ENCODE peak calls at places on chromosomes 1 and 21, in eight cellular contexts. Z is stimulated activated CD4-positive, alpha-beta T cell treated with anti-CD3 and anti-CD28 coated beads, Interleukin-4, amount 100 ng/mL, for 4 hours; B is EH; I is fibroblast of the conjunctiva; S is smooth muscle cell of the brain vasculature; Q is head of caudate nucleus; N is left cardiac atrium; Y is CD8-positive, alpha-beta T cell. H is an unnamed sample.

GRCh38 chr1:200129480-200129879 is 102.0 kb downstream of the NR5A2 start:
- DNase-seq in Z (no peak), S (no peak), B (no peak), I (no peak), Y (peak), N (no peak), Q (no peak), H (no peak)

GRCh38 chr1:158121604-158122254 is 59.0 kb upstream of the CD1D start:
- DNase-seq in S (peak), B (peak), Q (peak), I (peak), Y (peak), N (no peak), Z (peak), H (no peak)

GRCh38 chr21:45905196-45905595 is 76.4 kb upstream of the COL6A1 start:
- DNase-seq in Y (no peak), N (no peak), I (no peak), Z (no peak), B (no peak), S (no peak), Q (no peak), H (no peak)

GRCh38 chr21:46667191-46667734 is 31.8 kb downstream of the PRMT2 start:
- DNase-seq in I (no peak), Z (no peak), N (no peak), Y (no peak), B (peak), Q (no peak), S (no peak), H (no peak)

GRCh38 chr1:76793594-76793993 is 73.7 kb upstream of the ST6GALNAC5 start:
- DNase-seq in B (no peak), Q (no peak), N (no peak), Y (no peak), I (no peak), Z (no peak), S (no peak), H (no peak)

GRCh38 chr1:110588991-110589390 is 17.2 kb downstream of the KCNA2 start:
- DNase-seq in Q (no peak), I (no peak), B (no peak), N (no peak), S (no peak), Z (no peak), Y (no peak), H (no peak)

GRCh38 chr21:32412162-32412997 is at the start of gene EVA1C:
- DNase-seq in B (peak), Y (peak), Z (peak), I (no peak), N (peak), S (no peak), Q (peak), H (peak)

GRCh38 chr21:35394634-35395369 is 345.7 kb upstream of the RUNX1 start:
- DNase-seq in Z (no peak), N (no peak), Q (no peak), S (no peak), B (no peak), I (no peak), Y (no peak), H (no peak)

GRCh38 chr1:21764615-21765423 is 18.1 kb downstream of the USP48 start:
- DNase-seq in Y (no peak), B (peak), Z (no peak), N (peak), Q (no peak), I (peak), S (no peak), H (no peak)

GRCh38 chr1:218459450-218459849 is 114.3 kb downstream of the TGFB2 start:
- DNase-seq in B (no peak), I (no peak), S (no peak), Z (no peak), Y (no peak), N (peak), Q (no peak), H (no peak)

GRCh38 chr21:45972716-45973474 is 8.7 kb upstream of the COL6A1 start:
- DNase-seq in I (peak), Y (no peak), S (peak), B (peak), Q (peak), N (peak), Z (no peak), H (no peak)

GRCh38 chr1:201713093-201713810 is 115.7 kb upstream of the IPO9 start:
- DNase-seq in Y (no peak), Z (no peak), S (peak), B (peak), Q (peak), N (peak), I (peak), H (peak)

GRCh38 chr1:220920967-220921366 is 41.7 kb downstream of the HLX start:
- DNase-seq in S (no peak), I (no peak), Y (no peak), N (no peak), B (no peak), Z (no peak), Q (no peak), H (no peak)

GRCh38 chr1:247415423-247416361 is at the start of gene NLRP3:
- DNase-seq in B (peak), Z (peak), I (no peak), S (no peak), N (peak), Y (peak), Q (peak), H (no peak)

GRCh38 chr1:2554621-2555387 is 1.4 kb upstream of the TNFRSF14 start:
- DNase-seq in Z (peak), I (no peak), B (peak), Y (peak), Q (no peak), N (no peak), S (no peak), H (no peak)

GRCh38 chr1:81731989-81732388 is 68.7 kb upstream of the ADGRL2 start:
- DNase-seq in Z (no peak), Y (no peak), I (no peak), S (no peak), Q (no peak), B (no peak), N (no peak), H (no peak)

GRCh38 chr1:156366832-156367231 is 2.2 kb upstream of the RHBG start:
- DNase-seq in I (no peak), N (no peak), Z (no peak), S (no peak), Q (no peak), Y (no peak), B (no peak), H (no peak)

GRCh38 chr1:96090134-96090533 is 631.5 kb upstream of the PTBP2 start:
- DNase-seq in I (no peak), B (no peak), N (no peak), Z (no peak), Q (no peak), Y (no peak), S (no peak), H (no peak)

GRCh38 chr21:42233067-42233981 is 14.4 kb downstream of the ABCG1 start:
- DNase-seq in S (no peak), Y (peak), N (peak), Z (peak), Q (no peak), I (no peak), B (no peak), H (no peak)

GRCh38 chr1:30681782-30682181 is 41.6 kb downstream of the MATN1 start:
- DNase-seq in I (no peak), Y (no peak), B (no peak), Q (no peak), Z (no peak), S (peak), N (no peak), H (no peak)

GRCh38 chr1:230204852-230205251 is 137.8 kb downstream of the GALNT2 start:
- DNase-seq in N (no peak), Y (no peak), B (no peak), Z (no peak), S (no peak), I (no peak), Q (peak), H (no peak)

GRCh38 chr1:6359568-6360496 is 33.7 kb downstream of the ACOT7 start:
- DNase-seq in Z (peak), I (peak), Q (no peak), B (peak), Y (peak), S (no peak), N (peak), H (no peak)

GRCh38 chr1:3611170-3612019 is at the start of gene MEGF6:
- DNase-seq in Q (no peak), Z (peak), S (no peak), I (no peak), N (peak), B (peak), Y (peak), H (no peak)

GRCh38 chr1:182610606-182611194 is 6.5 kb upstream of the RGS16 start:
- DNase-seq in N (no peak), Q (no peak), I (no peak), S (no peak), Z (no peak), Y (no peak), B (no peak), H (no peak)

GRCh38 chr1:8816831-8817412 is 518 bp downstream of the RERE start:
- DNase-seq in I (no peak), S (no peak), B (peak), Y (peak), Z (no peak), N (peak), Q (peak), H (no peak)

GRCh38 chr1:221765527-221765926 is 23.6 kb upstream of the DUSP10 start:
- DNase-seq in S (no peak), I (no peak), Q (no peak), Y (no peak), Z (no peak), B (peak), N (no peak), H (no peak)

GRCh38 chr1:92356956-92357355 is 58.1 kb downstream of the RPAP2 start:
- DNase-seq in I (peak), Y (no peak), Z (no peak), B (peak), N (no peak), Q (no peak), S (no peak), H (no peak)

GRCh38 chr1:193417420-193417819 is 231.0 kb upstream of the B3GALT2 start:
- DNase-seq in Z (peak), I (no peak), B (peak), S (no peak), Q (no peak), N (no peak), Y (peak), H (no peak)

GRCh38 chr1:103371234-103371633 is 154.3 kb upstream of the RNPC3 start:
- DNase-seq in Q (no peak), B (peak), S (no peak), N (no peak), Z (no peak), I (no peak), Y (no peak), H (no peak)

GRCh38 chr1:6962390-6962955 is 177.2 kb downstream of the CAMTA1 start:
- DNase-seq in N (peak), S (no peak), Z (peak), Q (no peak), Y (peak), I (no peak), B (no peak), H (no peak)

GRCh38 chr1:42340898-42341297 is 5.9 kb upstream of the FOXJ3 start:
- DNase-seq in Z (no peak), B (no peak), I (no peak), N (no peak), Q (no peak), Y (no peak), S (no peak), H (no peak)